ENCODE peak calls at places on chromosomes 3 and 15, in seven cellular contexts. D, E, N, W, M, I and J are unnamed samples. For H3K9me3 and H3K4me1, the result is how much of the 10 kb centered on the place peaks cover.

GRCh38 chr15:70906842-70907241 is 14.2 kb downstream of the LRRC49 start:
- DNase-seq in W (no peak), I (no peak), M (peak), N (no peak), D (no peak), E (no peak), J (no peak)

GRCh38 chr3:178181784-178182183 is 354.5 kb upstream of the KCNMB2 start:
- DNase-seq in D (no peak), W (no peak), E (no peak), M (no peak), N (no peak), I (no peak), J (no peak)

GRCh38 chr3:183185696-183186095 is 23.2 kb upstream of the LAMP3 start:
- DNase-seq in N (no peak), W (no peak), D (no peak), M (peak), E (no peak), I (no peak), J (no peak)

GRCh38 chr3:65746848-65747247 is 291.9 kb downstream of the MAGI1 start:
- DNase-seq in I (no peak), D (no peak), N (no peak), M (no peak), E (no peak), W (no peak), J (no peak)

GRCh38 chr15:29622637-29623036 is 199.6 kb downstream of the TJP1 start:
- DNase-seq in E (no peak), N (no peak), M (no peak), W (no peak), I (no peak), D (no peak), J (no peak)

GRCh38 chr3:151011427-151011826 is 38.9 kb upstream of the CLRN1 start:
- DNase-seq in W (no peak), I (no peak), D (no peak), N (no peak), E (no peak), M (peak), J (no peak)

GRCh38 chr3:190381356-190381940 is 6.5 kb upstream of the CLDN16 start:
- DNase-seq in W (no peak), E (no peak), M (peak), I (no peak), D (no peak), N (no peak), J (no peak)

GRCh38 chr3:29186131-29186599 is 94.7 kb upstream of the RBMS3 start:
- DNase-seq in I (no peak), D (no peak), W (no peak), N (no peak), E (no peak), M (peak), J (no peak)

GRCh38 chr3:13853978-13854296 is 25.9 kb downstream of the WNT7A start:
- DNase-seq in I (no peak), W (no peak), E (no peak), N (no peak), M (no peak), D (no peak), J (no peak)

GRCh38 chr15:55937040-55937439 is 56.4 kb downstream of the NEDD4 start:
- DNase-seq in D (no peak), W (no peak), I (no peak), N (no peak), M (no peak), E (no peak), J (no peak)

DNA sequence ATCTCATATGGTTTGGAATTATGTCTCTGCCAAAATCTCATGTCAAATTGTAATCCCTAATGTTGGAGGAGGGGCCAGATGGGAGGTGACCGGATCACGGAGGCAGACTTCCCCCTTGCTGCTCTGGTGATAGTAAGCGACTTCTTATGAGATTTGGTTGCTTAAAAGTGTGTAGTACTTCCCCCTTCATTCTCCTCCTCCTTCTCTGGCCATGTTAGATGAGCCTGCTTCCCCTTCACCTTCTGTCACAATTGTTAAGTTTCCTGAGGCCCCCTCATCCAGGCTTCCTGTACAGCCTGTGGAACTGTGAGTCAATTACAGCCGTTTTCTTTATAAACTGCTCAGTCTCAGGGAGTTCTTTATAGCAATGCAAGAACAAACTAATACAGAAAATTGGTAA is 51.1 kb downstream of the NEDD4 start:
- DNase-seq in N (no peak), W (no peak), I (no peak), E (no peak), D (no peak), M (no peak), J (no peak)
- H3K9me3 ChIP-seq in N (under half), W (under half), I (under half), E (under half), D (under half), M (under half), J (under half)

GRCh38 chr3:155339052-155339451 is 45.6 kb upstream of the STRIT1 start:
- DNase-seq in M (peak), D (no peak), N (no peak), I (no peak), W (no peak), E (no peak), J (no peak)

GRCh38 chr3:155332668-155333160 is 39.2 kb upstream of the STRIT1 start:
- DNase-seq in N (no peak), E (no peak), M (no peak), W (no peak), I (no peak), D (no peak), J (no peak)

GRCh38 chr3:155334215-155334896 is 40.9 kb upstream of the STRIT1 start:
- DNase-seq in N (no peak), E (no peak), D (no peak), W (no peak), I (no peak), M (no peak), J (no peak)

GRCh38 chr3:155335955-155336354 is 42.5 kb upstream of the STRIT1 start:
- DNase-seq in N (no peak), I (no peak), D (no peak), M (no peak), E (no peak), W (no peak), J (no peak)

DNA sequence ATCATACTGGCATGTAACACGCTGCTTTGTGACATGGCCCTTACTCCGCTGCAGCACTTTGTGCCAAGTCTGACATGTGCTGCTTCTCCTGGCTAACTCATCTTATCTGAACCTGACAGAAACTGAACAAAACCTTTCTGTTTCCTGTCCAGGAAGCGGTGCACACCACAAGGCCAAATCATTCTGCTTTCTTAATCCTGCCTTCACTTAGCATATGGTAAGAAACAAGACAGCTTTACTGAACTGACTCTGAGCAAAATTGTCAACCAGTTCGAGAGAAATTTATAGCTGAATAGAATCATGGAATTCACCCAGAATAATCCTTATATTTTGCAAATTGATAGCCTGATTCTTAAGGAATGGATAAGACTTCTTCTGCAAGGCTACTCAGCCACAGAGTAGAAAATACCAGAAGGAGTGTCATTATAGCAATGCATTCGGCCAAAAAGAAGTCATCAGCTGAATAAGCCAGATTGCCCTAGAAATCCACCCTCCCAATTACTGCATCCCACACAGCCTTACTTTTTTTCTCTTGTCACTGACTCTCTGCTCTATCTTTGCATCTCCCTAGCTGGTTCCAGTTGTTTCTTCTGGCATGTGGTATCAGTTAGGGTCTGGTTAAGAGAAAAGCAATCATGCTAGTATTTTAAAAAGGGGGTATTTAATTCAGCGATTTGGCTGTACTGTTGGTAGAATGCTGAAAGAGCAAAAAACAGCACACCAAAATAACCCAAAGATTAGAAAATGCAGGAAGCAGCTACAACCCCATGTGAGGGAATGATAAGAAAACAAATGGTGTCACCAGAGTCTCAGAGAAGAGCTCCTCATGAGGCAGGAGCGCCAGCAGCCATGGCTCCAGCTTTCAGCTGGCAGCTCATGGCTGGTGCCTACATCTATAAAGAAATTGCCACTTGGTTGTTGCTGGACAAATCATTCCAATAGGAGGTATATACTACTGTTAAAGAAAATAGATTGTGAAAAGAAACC is 41.7 kb upstream of the STRIT1 start:
- DNase-seq in N (no peak), E (no peak), I (no peak), D (no peak), W (no peak), M (no peak), J (no peak)
- H3K4me1 ChIP-seq in N (under half), E (under half), I (under half), D (under half), W (under half), M (under half), J (under half)

DNA sequence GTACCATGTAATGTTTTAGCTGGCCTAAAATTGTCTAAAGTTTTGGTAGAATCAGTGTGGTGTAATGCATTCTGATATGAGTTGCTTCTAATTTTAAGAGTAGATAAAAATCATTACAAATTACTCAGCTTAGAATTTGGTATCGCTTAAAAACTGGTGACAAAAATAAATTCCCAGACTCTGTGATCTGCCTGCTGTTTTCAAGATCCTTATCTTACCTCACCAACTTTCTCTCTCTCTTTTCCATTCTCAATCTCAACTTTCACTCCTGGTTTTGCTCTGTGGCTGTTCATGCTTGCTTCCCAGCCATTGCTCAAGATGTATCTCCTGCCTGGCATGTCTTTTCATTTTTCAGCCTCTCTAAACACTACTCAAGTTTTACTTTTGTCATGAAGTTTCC is 45.7 kb downstream of the TCF12 start:
- DNase-seq in E (no peak), M (peak), D (no peak), N (no peak), W (no peak), I (no peak), J (no peak)
- H3K9me3 ChIP-seq in E (under half), M (under half), D (under half), N (under half), W (under half), I (under half), J (under half)

DNA sequence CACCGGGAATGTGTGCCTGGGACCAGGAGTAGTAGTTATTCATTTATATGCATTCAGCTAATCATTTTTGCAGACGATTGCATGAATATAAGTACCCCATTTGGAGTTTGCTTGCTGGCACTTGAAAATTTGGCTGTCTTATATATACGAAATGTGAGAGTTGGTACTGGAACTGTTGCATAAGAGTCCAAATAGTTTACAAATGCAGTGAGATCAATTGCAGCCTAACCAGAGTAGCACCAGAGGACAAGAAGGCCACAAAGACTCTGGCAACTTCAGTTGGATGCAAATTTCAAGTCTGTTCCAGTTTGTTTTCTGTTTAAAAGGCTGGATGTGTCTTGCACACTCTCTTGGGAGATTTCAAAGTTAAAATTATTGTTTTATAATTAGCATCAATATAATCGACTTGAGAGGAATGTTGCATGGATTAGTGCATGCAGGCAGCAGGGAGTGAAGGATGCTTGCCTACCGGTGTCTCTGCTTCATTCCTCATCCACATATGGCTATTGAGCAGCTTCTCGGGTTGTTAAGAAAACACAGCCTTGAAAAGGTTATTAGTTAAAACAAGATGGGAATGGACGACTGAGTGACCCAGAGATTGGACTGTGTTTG is 213.0 kb downstream of the PTPRG start:
- DNase-seq in W (no peak), E (no peak), M (no peak), I (no peak), D (no peak), N (no peak), J (no peak)
- H3K4me1 ChIP-seq in W (under half), E (under half), M (under half), I (half or more), D (under half), N (under half), J (under half)